ENCODE peak calls at places on chromosomes 11 and 22, in five cellular contexts. O is fibroblast of lung; R is stimulated activated CD8-positive, alpha-beta memory T cell treated with anti-CD3 and anti-CD28 coated beads, Interleukin-4, amount 100 ng/mL, for 48 hours; D is stimulated activated CD4-positive, alpha-beta T cell treated with anti-CD3 and anti-CD28 coated beads, Interleukin-4, amount 100 ng/mL, for 1 hour; T is HT1080. N is an unnamed sample.

GRCh38 chr11:1445741-1446445 is 40.7 kb downstream of the MOB2 start:
- DNase-seq in O (peak), R (no peak), D (no peak), T (no peak), N (peak)

GRCh38 chr11:2798951-2799761 is 86.4 kb downstream of the CDKN1C start:
- DNase-seq in O (peak), R (no peak), D (no peak), T (no peak), N (no peak)

GRCh38 chr11:64157987-64158386 is 7.9 kb downstream of the MACROD1 start:
- DNase-seq in O (no peak), R (no peak), D (no peak), T (no peak), N (no peak)

GRCh38 chr22:27476729-27477128 is 324.8 kb downstream of the MN1 start:
- DNase-seq in O (peak), R (no peak), D (no peak), T (peak), N (peak)

GRCh38 chr11:14386895-14387480 is 28.0 kb upstream of the RRAS2 start:
- DNase-seq in O (peak), R (no peak), D (no peak), T (no peak), N (no peak)

GRCh38 chr11:10192036-10192435 is 102.0 kb downstream of the SBF2 start:
- DNase-seq in O (no peak), R (no peak), D (no peak), T (no peak), N (no peak)

GRCh38 chr22:19174106-19175025 is 4.2 kb downstream of the SLC25A1 start:
- DNase-seq in O (peak), R (no peak), D (no peak), T (peak), N (peak)

GRCh38 chr22:36328635-36329216 is 59.0 kb downstream of the MYH9 start:
- DNase-seq in O (peak), R (peak), D (peak), T (peak), N (peak)

GRCh38 chr11:40294343-40294723 is 1165.1 kb downstream of the LRRC4C start:
- DNase-seq in O (no peak), R (no peak), D (no peak), T (no peak), N (no peak)

GRCh38 chr11:68845351-68846002 is 3.8 kb upstream of the CPT1A start:
- DNase-seq in O (no peak), R (no peak), D (no peak), T (no peak), N (no peak)

GRCh38 chr11:2768471-2769408 is 68.9 kb upstream of the KCNQ1OT1 start:
- DNase-seq in O (peak), R (peak), D (peak), T (peak), N (peak)

GRCh38 chr11:18191376-18191775 is 18.7 kb downstream of the MRGPRX4 start:
- DNase-seq in O (no peak), R (no peak), D (no peak), T (peak), N (no peak)

GRCh38 chr22:33756508-33756949 is 163.7 kb downstream of the LARGE1 start:
- DNase-seq in O (no peak), R (no peak), D (no peak), T (no peak), N (no peak)

GRCh38 chr22:38017272-38017920 is 33.0 kb upstream of the SOX10 start:
- DNase-seq in O (peak), R (no peak), D (no peak), T (no peak), N (no peak)

GRCh38 chr11:70637949-70638598 is 239.7 kb downstream of the CTTN start:
- DNase-seq in O (no peak), R (no peak), D (no peak), T (no peak), N (no peak)

GRCh38 chr11:85844439-85845051 is 10.6 kb upstream of the CCDC83 start:
- DNase-seq in O (no peak), R (no peak), D (no peak), T (peak), N (peak)

GRCh38 chr11:127420139-127420538 is 419.6 kb upstream of the KIRREL3 start:
- DNase-seq in O (no peak), R (no peak), D (no peak), T (no peak), N (no peak)

GRCh38 chr11:64925536-64926449 is 1.3 kb downstream of the PPP2R5B start:
- DNase-seq in O (no peak), R (no peak), D (no peak), T (no peak), N (no peak)

GRCh38 chr11:9535189-9535781 is 38.2 kb upstream of the WEE1 start:
- DNase-seq in O (peak), R (peak), D (peak), T (peak), N (peak)

GRCh38 chr11:114059984-114060401 is 482 bp downstream of the ZBTB16 start:
- DNase-seq in O (peak), R (peak), D (no peak), T (no peak), N (no peak)

GRCh38 chr22:42294034-42294985 is 23.9 kb upstream of the TCF20 start:
- DNase-seq in O (peak), R (no peak), D (peak), T (peak), N (peak)

GRCh38 chr11:62574363-62575057 is 819 bp upstream of the EEF1G start:
- DNase-seq in O (no peak), R (no peak), D (no peak), T (no peak), N (peak)

GRCh38 chr11:130431337-130431773 is 2.9 kb upstream of the ADAMTS8 start:
- DNase-seq in O (peak), R (peak), D (peak), T (no peak), N (peak)

GRCh38 chr11:359181-359714 is 10.1 kb upstream of the B4GALNT4 start:
- DNase-seq in O (no peak), R (peak), D (peak), T (no peak), N (no peak)

GRCh38 chr22:46424496-46424895 is 89.0 kb downstream of the TRMU start:
- DNase-seq in O (no peak), R (no peak), D (no peak), T (no peak), N (no peak)

GRCh38 chr11:113417428-113417827 is 29.8 kb downstream of the ANKK1 start:
- DNase-seq in O (no peak), R (no peak), D (no peak), T (no peak), N (no peak)

GRCh38 chr11:131809203-131809948 is 439.0 kb downstream of the NTM start:
- DNase-seq in O (no peak), R (no peak), D (no peak), T (peak), N (peak)

GRCh38 chr11:61814958-61815789 is 1.6 kb downstream of the FADS1 start:
- DNase-seq in O (peak), R (peak), D (peak), T (peak), N (peak)

GRCh38 chr11:8268530-8269461 is 5.1 kb upstream of the LMO1 start:
- DNase-seq in O (no peak), R (no peak), D (no peak), T (no peak), N (no peak)

GRCh38 chr11:86291466-86292262 is 10.4 kb upstream of the HIKESHI start:
- DNase-seq in O (peak), R (peak), D (peak), T (peak), N (peak)

GRCh38 chr11:35029979-35030378 is 109.0 kb upstream of the CD44 start:
- DNase-seq in O (peak), R (no peak), D (no peak), T (peak), N (peak)

GRCh38 chr11:93639548-93639947 is 21.9 kb upstream of the CEP295 start:
- DNase-seq in O (no peak), R (no peak), D (no peak), T (no peak), N (no peak)

GRCh38 chr11:47003180-47003877 is 66.8 kb downstream of the CSTPP1 start:
- DNase-seq in O (no peak), R (peak), D (no peak), T (no peak), N (no peak)

GRCh38 chr11:19673924-19674390 is 38.7 kb upstream of the NAV2 start:
- DNase-seq in O (peak), R (no peak), D (no peak), T (no peak), N (no peak)

GRCh38 chr11:31798057-31799035 is 12.8 kb downstream of the PAX6 start:
- DNase-seq in O (no peak), R (peak), D (no peak), T (no peak), N (no peak)

GRCh38 chr22:32482708-32483107 is 8.1 kb downstream of the FBXO7 start:
- DNase-seq in O (no peak), R (peak), D (peak), T (no peak), N (peak)

N was measured in PC-3.